ENCODE peak calls at places on chromosomes 11 and 22, in seven cellular contexts. X, H, Y, F, D, Z and V are unnamed samples.

GRCh38 chr11:57679396-57679795 is 11.5 kb downstream of the ZDHHC5 start:
- DNase-seq in X (no peak), H (no peak), Y (no peak), F (no peak), D (no peak), Z (no peak), V (no peak)

GRCh38 chr11:2929880-2930704 is 872 bp upstream of the PHLDA2 start:
- DNase-seq in X (peak), H (peak), Y (peak), F (peak), D (no peak), Z (no peak), V (no peak)

GRCh38 chr11:23336961-23337360 is 476.7 kb upstream of the CCDC179 start:
- DNase-seq in X (no peak), H (no peak), Y (no peak), F (no peak), D (no peak), Z (no peak), V (no peak)

GRCh38 chr22:36405221-36405631 is 17.5 kb upstream of the MYH9 start:
- DNase-seq in X (no peak), H (no peak), Y (no peak), F (no peak), D (no peak), Z (no peak), V (no peak)

GRCh38 chr11:57378166-57378565 is 2.8 kb downstream of the PRG3 start:
- DNase-seq in X (no peak), H (no peak), Y (no peak), F (no peak), D (no peak), Z (no peak), V (no peak)

GRCh38 chr11:106989056-106989455 is 29.2 kb downstream of the GUCY1A2 start:
- DNase-seq in X (no peak), H (no peak), Y (no peak), F (no peak), D (no peak), Z (no peak), V (no peak)

GRCh38 chr11:128595221-128595620 is 7.9 kb upstream of the ETS1 start:
- DNase-seq in X (no peak), H (no peak), Y (no peak), F (no peak), D (no peak), Z (no peak), V (no peak)

GRCh38 chr11:110130642-110131238 is 37.5 kb downstream of the ZC3H12C start:
- DNase-seq in X (no peak), H (no peak), Y (no peak), F (no peak), D (no peak), Z (no peak), V (no peak)

GRCh38 chr11:76768091-76769047 is 14.8 kb upstream of the TSKU start:
- DNase-seq in X (no peak), H (peak), Y (no peak), F (no peak), D (no peak), Z (no peak), V (no peak)

GRCh38 chr11:9057032-9057431 is 34.4 kb downstream of the SCUBE2 start:
- DNase-seq in X (no peak), H (no peak), Y (no peak), F (no peak), D (no peak), Z (no peak), V (no peak)

GRCh38 chr22:38313384-38313955 is 3.8 kb downstream of the CSNK1E start:
- DNase-seq in X (no peak), H (no peak), Y (no peak), F (no peak), D (no peak), Z (no peak), V (peak)

GRCh38 chr11:70933986-70934583 is 318.3 kb downstream of the SHANK2 start:
- DNase-seq in X (no peak), H (no peak), Y (no peak), F (no peak), D (no peak), Z (no peak), V (no peak)

GRCh38 chr11:131544591-131544990 is 174.2 kb downstream of the NTM start:
- DNase-seq in X (no peak), H (peak), Y (no peak), F (no peak), D (no peak), Z (no peak), V (no peak)

GRCh38 chr11:68843703-68844312 is 2.1 kb upstream of the CPT1A start:
- DNase-seq in X (peak), H (peak), Y (peak), F (peak), D (peak), Z (peak), V (no peak)

GRCh38 chr11:1765871-1766718 is 2.4 kb upstream of the CTSD start:
- DNase-seq in X (no peak), H (peak), Y (no peak), F (no peak), D (no peak), Z (no peak), V (no peak)

GRCh38 chr11:120690406-120690805 is 178.9 kb downstream of the GRIK4 start:
- DNase-seq in X (no peak), H (no peak), Y (no peak), F (no peak), D (no peak), Z (no peak), V (no peak)

GRCh38 chr22:46349681-46350080 is 14.2 kb downstream of the TRMU start:
- DNase-seq in X (no peak), H (no peak), Y (no peak), F (no peak), D (no peak), Z (no peak), V (no peak)

GRCh38 chr11:73193251-73194033 is 24.6 kb upstream of the P2RY2 start:
- DNase-seq in X (peak), H (no peak), Y (no peak), F (no peak), D (no peak), Z (no peak), V (no peak)

GRCh38 chr11:74923125-74923524 is 25.8 kb downstream of the XRRA1 start:
- DNase-seq in X (no peak), H (no peak), Y (no peak), F (no peak), D (no peak), Z (no peak), V (no peak)

GRCh38 chr11:96869207-96869606 is 479.4 kb downstream of the JRKL start:
- DNase-seq in X (no peak), H (no peak), Y (no peak), F (no peak), D (no peak), Z (no peak), V (no peak)

GRCh38 chr11:363948-364761 is 5.1 kb upstream of the B4GALNT4 start:
- DNase-seq in X (peak), H (peak), Y (peak), F (peak), D (no peak), Z (peak), V (no peak)

GRCh38 chr11:128367573-128367972 is 219.8 kb downstream of the ETS1 start:
- DNase-seq in X (peak), H (no peak), Y (no peak), F (no peak), D (no peak), Z (no peak), V (no peak)

GRCh38 chr11:35352107-35352888 is 67.1 kb downstream of the SLC1A2 start:
- DNase-seq in X (no peak), H (no peak), Y (no peak), F (no peak), D (no peak), Z (no peak), V (no peak)

GRCh38 chr11:64100782-64101358 is 65.0 kb downstream of the MACROD1 start:
- DNase-seq in X (no peak), H (no peak), Y (no peak), F (no peak), D (no peak), Z (no peak), V (no peak)